ENCODE peak calls at places on chromosomes 3 and 15, in eight cellular contexts. M is memory B cell; X is HuH-7.5; B is stimulated activated CD4-positive, alpha-beta T cell treated with anti-CD3 and anti-CD28 coated beads, Interleukin-4, amount 100 ng/mL, for 48 hours; P is neuronal stem cell; R is EL; J is glutamatergic neuron; F is Calu3. W is an unnamed sample.

GRCh38 chr3:196049567-196050122 is 32.2 kb downstream of the TFRC start:
- DNase-seq in J (no peak), F (no peak), M (no peak), P (no peak), R (no peak), X (no peak), B (no peak), W (no peak)

GRCh38 chr15:79828447-79828846 is 68.4 kb downstream of the MTHFS start:
- DNase-seq in F (no peak), M (no peak), P (no peak), X (no peak), B (no peak), J (no peak), R (no peak), W (no peak)

GRCh38 chr15:20658024-20658423 is 116.4 kb upstream of the GOLGA6L6 start:
- DNase-seq in F (no peak), M (no peak), R (no peak), J (no peak), P (no peak), X (no peak), B (no peak), W (no peak)

GRCh38 chr3:56693750-56694149 is 10.7 kb upstream of the TASOR start:
- DNase-seq in R (no peak), F (no peak), M (no peak), B (no peak), J (no peak), P (no peak), X (no peak), W (no peak)

GRCh38 chr15:23686466-23687142 is 501 bp downstream of the NDN start:
- DNase-seq in X (no peak), J (peak), F (no peak), P (no peak), B (no peak), R (peak), M (no peak), W (no peak)

GRCh38 chr3:29314727-29315088 is 33.8 kb downstream of the RBMS3 start:
- DNase-seq in F (no peak), B (no peak), M (no peak), X (no peak), P (no peak), J (no peak), R (no peak), W (no peak)

GRCh38 chr15:27095809-27096580 is 125.0 kb downstream of the GABRG3 start:
- DNase-seq in R (no peak), X (no peak), B (no peak), J (no peak), P (no peak), F (no peak), M (no peak), W (peak)

GRCh38 chr15:57205027-57205855 is 171.1 kb upstream of the CGNL1 start:
- DNase-seq in F (no peak), R (no peak), B (no peak), X (no peak), J (no peak), M (no peak), P (no peak), W (no peak)